ENCODE peak calls at places on chromosomes 12 and 14, in six cellular contexts. M is GM12891, D is H1, U is HepG2, L is GM12878, C is K562. X is an unnamed sample.

GRCh38 chr12:100493371-100494012 is 19.8 kb downstream of the NR1H4 start:
- DNase-seq in M (no peak), D (no peak), U (no peak), L (no peak), C (no peak), X (no peak)

GRCh38 chr14:63375772-63376171 is 57.0 kb upstream of the GPHB5 start:
- DNase-seq in M (no peak), D (no peak), U (no peak), L (no peak), C (no peak), X (no peak)

GRCh38 chr12:29544428-29545101 is 47.1 kb upstream of the OVCH1 start:
- DNase-seq in M (no peak), D (no peak), U (no peak), L (no peak), C (no peak), X (no peak)

GRCh38 chr12:4700621-4701026 is 19.6 kb upstream of the GALNT8 start:
- DNase-seq in M (no peak), D (no peak), U (no peak), L (no peak), C (no peak), X (no peak)

GRCh38 chr14:55438066-55438683 is 2.2 kb downstream of the TBPL2 start:
- DNase-seq in M (peak; percentile 24), D (no peak), U (peak; percentile 55), L (no peak), C (peak; percentile 35), X (no peak)

GRCh38 chr12:69916541-69917270 is 91.7 kb downstream of the MYRFL start:
- DNase-seq in M (no peak), D (no peak), U (no peak), L (no peak), C (no peak), X (no peak)

GRCh38 chr14:105493921-105494605 is 3.0 kb downstream of the TEDC1 start:
- DNase-seq in M (no peak), D (no peak), U (no peak), L (no peak), C (no peak), X (no peak)

GRCh38 chr14:77158175-77158908 is 16.8 kb upstream of the ZDHHC22 start:
- DNase-seq in M (no peak), D (no peak), U (no peak), L (no peak), C (peak; percentile 38), X (no peak)

GRCh38 chr14:22487401-22487800 is 101.6 kb downstream of the DAD1 start:
- DNase-seq in M (no peak), D (no peak), U (no peak), L (no peak), C (no peak), X (no peak)

GRCh38 chr12:94618995-94619695 is 31.2 kb downstream of the TMCC3 start:
- DNase-seq in M (no peak), D (no peak), U (no peak), L (no peak), C (no peak), X (no peak)

GRCh38 chr12:57237952-57238853 is 8.7 kb downstream of the SHMT2 start:
- DNase-seq in M (no peak), D (no peak), U (no peak), L (no peak), C (peak; percentile 71), X (peak; percentile 49)

GRCh38 chr14:105867961-105868599 is 341.7 kb downstream of the TMEM121 start:
- DNase-seq in M (no peak), D (no peak), U (no peak), L (no peak), C (no peak), X (no peak)

GRCh38 chr12:67486671-67487070 is 161.9 kb upstream of the DYRK2 start:
- DNase-seq in M (no peak), D (no peak), U (no peak), L (no peak), C (no peak), X (no peak)

GRCh38 chr14:55889124-55889523 is 229.1 kb upstream of the PELI2 start:
- DNase-seq in M (no peak), D (no peak), U (no peak), L (no peak), C (no peak), X (no peak)

GRCh38 chr14:48398675-48399282 is 723.4 kb upstream of the MDGA2 start:
- DNase-seq in M (no peak), D (no peak), U (peak; percentile 16), L (no peak), C (peak; percentile 6), X (no peak)

GRCh38 chr14:34211732-34212131 is 250.3 kb downstream of the SPTSSA start:
- DNase-seq in M (no peak), D (no peak), U (no peak), L (peak; percentile 45), C (no peak), X (no peak)

GRCh38 chr12:93300611-93301021 is 77.1 kb upstream of the NUDT4 start:
- DNase-seq in M (no peak), D (no peak), U (peak; percentile 34), L (no peak), C (no peak), X (no peak)

GRCh38 chr12:53502983-53503728 is 2.1 kb downstream of the TARBP2 start:
- DNase-seq in M (no peak), D (no peak), U (no peak), L (no peak), C (no peak), X (no peak)

GRCh38 chr12:118145113-118145797 is 9.3 kb downstream of the PEBP1 start:
- DNase-seq in M (peak; percentile 41), D (no peak), U (no peak), L (no peak), C (no peak), X (peak; percentile 28)

GRCh38 chr14:94047581-94047980 is 21.4 kb downstream of the OTUB2 start:
- DNase-seq in M (no peak), D (no peak), U (no peak), L (no peak), C (no peak), X (no peak)

GRCh38 chr12:116880817-116881324 is 370 bp downstream of the HRK start:
- DNase-seq in M (peak; percentile 72), D (peak; percentile 38), U (peak; percentile 27), L (no peak), C (peak; percentile 69), X (peak; percentile 69)

GRCh38 chr14:24279301-24280186 is 8.1 kb upstream of the RABGGTA start:
- DNase-seq in M (no peak), D (no peak), U (no peak), L (peak; percentile 64), C (no peak), X (no peak)
- TF ChIP-seq TAF1 in M (no peak), D (no peak), U (no peak), L (no peak), C (no peak), X (no peak)

GRCh38 chr12:22624573-22624907 is 431 bp upstream of the ETNK1 start:
- DNase-seq in M (no peak), D (no peak), U (no peak), L (no peak), C (no peak), X (no peak)

GRCh38 chr12:22626429-22626828 is 1.5 kb downstream of the ETNK1 start:
- DNase-seq in M (peak; percentile 13), D (no peak), U (no peak), L (peak; percentile 20), C (no peak), X (no peak)

GRCh38 chr12:22624908-22625646 is at the start of gene ETNK1:
- DNase-seq in M (peak; percentile 59), D (peak; percentile 84), U (peak; percentile 89), L (peak; percentile 27), C (peak; percentile 73), X (peak; percentile 60)

GRCh38 chr12:22627351-22627750 is 2.4 kb downstream of the ETNK1 start:
- DNase-seq in M (no peak), D (no peak), U (no peak), L (no peak), C (no peak), X (no peak)

GRCh38 chr12:22625671-22626251 is 790 bp downstream of the ETNK1 start:
- DNase-seq in M (peak; percentile 8), D (no peak), U (peak; percentile 40), L (peak; percentile 11), C (peak; percentile 30), X (peak; percentile 7)
- TF ChIP-seq POLR2A in M (peak; percentile 22), D (no peak), U (no peak), L (no peak), C (no peak), X (peak; percentile 37)

GRCh38 chr14:21227150-21227549 is 42.1 kb downstream of the HNRNPC start:
- DNase-seq in M (no peak), D (no peak), U (no peak), L (no peak), C (no peak), X (no peak)

GRCh38 chr14:21227981-21228380 is 41.3 kb downstream of the HNRNPC start:
- DNase-seq in M (no peak), D (no peak), U (no peak), L (no peak), C (no peak), X (no peak)

GRCh38 chr14:21229821-21230220 is 39.4 kb downstream of the HNRNPC start:
- DNase-seq in M (no peak), D (no peak), U (no peak), L (no peak), C (no peak), X (no peak)

GRCh38 chr14:21231020-21231652 is 38.1 kb downstream of the HNRNPC start:
- DNase-seq in M (no peak), D (no peak), U (no peak), L (no peak), C (no peak), X (no peak)

DNA sequence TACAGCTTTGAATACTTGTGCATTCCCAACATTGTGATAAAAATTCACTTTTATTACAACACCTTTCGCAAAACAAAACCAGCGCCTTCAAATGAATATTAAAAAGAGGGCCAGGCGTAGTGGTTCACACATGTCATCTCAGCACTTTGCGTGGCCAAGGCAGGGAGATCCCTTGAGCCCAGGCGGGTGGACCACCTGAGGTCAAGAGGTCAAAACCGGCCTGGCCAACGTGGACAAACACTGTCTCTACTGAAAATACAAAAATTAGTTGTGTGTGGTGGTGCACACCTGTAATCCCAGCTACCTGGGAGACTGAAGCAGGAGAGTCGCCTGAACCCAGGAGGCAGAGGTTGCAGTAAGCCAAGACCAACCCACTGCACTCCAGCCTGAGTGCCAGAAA is 42.8 kb downstream of the HNRNPC start:
- DNase-seq in M (no peak), D (no peak), U (no peak), L (no peak), C (no peak), X (no peak)
- TF ChIP-seq POLR2AphosphoS5 in M (no peak), D (no peak), U (no peak), L (no peak), C (no peak), X (no peak)

DNA sequence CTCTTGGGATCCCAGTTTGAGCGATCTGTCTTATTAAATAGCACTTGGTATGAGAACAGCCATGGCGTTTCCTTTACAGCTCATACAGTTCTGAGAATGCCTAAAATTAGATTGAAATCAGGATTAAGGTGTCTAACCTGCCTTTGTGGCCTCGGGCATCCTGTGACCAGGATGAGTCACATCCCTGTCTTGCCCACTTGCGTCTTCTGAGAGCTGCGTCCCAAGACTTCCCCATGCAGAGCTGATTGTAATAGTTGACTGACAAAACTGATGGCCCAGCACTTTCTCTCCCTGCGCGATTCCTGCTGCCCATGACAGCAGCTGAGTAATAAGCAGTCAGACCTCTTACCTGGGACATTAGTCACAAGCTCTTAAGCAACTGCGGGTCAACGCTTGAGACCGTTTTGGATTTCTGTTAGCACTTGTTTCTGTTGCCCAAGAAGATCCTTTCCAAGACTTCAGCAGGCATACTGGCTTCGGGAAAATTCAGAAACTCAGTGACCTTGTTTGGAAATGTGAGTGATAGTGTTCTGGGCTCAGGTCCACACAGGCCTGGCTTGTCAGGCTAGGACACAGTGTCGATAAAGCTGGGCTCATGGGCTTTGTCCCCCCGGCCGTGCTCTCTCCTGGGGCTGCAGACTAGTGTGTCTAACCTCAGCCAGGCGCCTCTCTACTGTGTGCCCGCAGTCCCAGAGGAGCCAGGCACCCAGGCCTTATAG is 169.9 kb upstream of the HIF1A start:
- DNase-seq in M (no peak), D (no peak), U (no peak), L (peak; percentile 85), C (no peak), X (no peak)
- TF ChIP-seq TAF1 in M (no peak), D (no peak), U (no peak), L (no peak), C (no peak), X (no peak)